ENCODE peak calls at places on chromosomes 3 and 15, in eight cellular contexts. A is IMR-90; B is neural crest cell; G is CD8-positive, alpha-beta T cell; I is GM23338; M is GM20000; C is AG04450; O is stomach. T is an unnamed sample.

GRCh38 chr3:15309662-15310335 is 22.6 kb downstream of the SH3BP5 start:
- DNase-seq in A (no peak), B (no peak), G (no peak), I (no peak), M (no peak), C (no peak), O (no peak), T (no peak)

GRCh38 chr3:143070977-143071551 is 48.5 kb upstream of the CHST2 start:
- DNase-seq in A (peak), B (no peak), G (no peak), I (peak), M (no peak), C (peak), O (no peak), T (no peak)

GRCh38 chr3:62007036-62007435 is 366.3 kb downstream of the FEZF2 start:
- DNase-seq in A (peak), B (no peak), G (no peak), I (no peak), M (no peak), C (no peak), O (no peak), T (no peak)

GRCh38 chr3:65593780-65594752 is 444.7 kb downstream of the MAGI1 start:
- DNase-seq in A (no peak), B (no peak), G (no peak), I (no peak), M (no peak), C (no peak), O (no peak), T (no peak)

GRCh38 chr15:95262866-95263564 is 1031.7 kb downstream of the MCTP2 start:
- DNase-seq in A (peak), B (no peak), G (no peak), I (no peak), M (no peak), C (no peak), O (no peak), T (no peak)

GRCh38 chr15:41072013-41072412 is 44.1 kb downstream of the INO80 start:
- DNase-seq in A (no peak), B (no peak), G (no peak), I (no peak), M (no peak), C (no peak), O (no peak), T (no peak)

GRCh38 chr3:25904248-25904647 is 114.4 kb downstream of the OXSM start:
- DNase-seq in A (no peak), B (no peak), G (no peak), I (peak), M (no peak), C (no peak), O (no peak), T (no peak)

GRCh38 chr3:59758672-59759071 is 708.8 kb upstream of the CFAP20DC start:
- DNase-seq in A (no peak), B (no peak), G (no peak), I (no peak), M (no peak), C (no peak), O (no peak), T (no peak)

GRCh38 chr3:134054881-134055280 is 25.2 kb upstream of the SLCO2A1 start:
- DNase-seq in A (no peak), B (no peak), G (no peak), I (no peak), M (no peak), C (no peak), O (no peak), T (no peak)

GRCh38 chr15:69159805-69160140 is 662 bp upstream of the GLCE start:
- DNase-seq in A (no peak), B (no peak), G (no peak), I (no peak), M (no peak), C (no peak), O (no peak), T (no peak)

GRCh38 chr3:15899438-15899837 is 101.7 kb upstream of the ANKRD28 start:
- DNase-seq in A (peak), B (no peak), G (no peak), I (no peak), M (no peak), C (peak), O (no peak), T (no peak)

DNA sequence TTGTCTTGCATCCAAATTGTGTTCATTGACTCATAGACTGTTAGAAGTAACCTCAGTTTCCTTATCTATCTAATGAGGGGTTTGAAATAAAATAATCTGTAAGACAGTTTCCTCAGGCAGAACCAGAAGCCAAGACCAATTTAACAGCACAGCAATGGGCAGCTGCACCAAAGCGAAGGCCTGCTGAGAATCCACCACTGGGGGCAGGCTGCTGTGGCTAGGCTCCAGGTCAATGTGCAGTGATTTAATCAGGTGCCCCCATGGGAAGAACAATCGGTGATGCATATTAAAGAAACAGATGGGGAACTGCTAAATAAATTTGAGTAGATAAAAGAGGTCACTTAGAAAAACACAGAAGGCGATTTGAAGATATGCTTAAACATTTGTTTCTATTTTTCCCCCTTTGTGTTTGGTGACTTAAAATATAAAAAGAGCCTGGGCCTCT is 28.0 kb upstream of the TMOD3 start:
- DNase-seq in A (peak), B (peak), G (peak), I (peak), M (peak), C (no peak), O (no peak), T (peak)
- TF ChIP-seq CTCF in A (peak), B (peak), G (no peak), I (peak), M (peak), C (peak), O (peak), T (peak)

GRCh38 chr3:73433681-73434080 is 191.1 kb downstream of the PDZRN3 start:
- DNase-seq in A (peak), B (no peak), G (no peak), I (no peak), M (no peak), C (no peak), O (no peak), T (no peak)

GRCh38 chr3:73432021-73432722 is 192.6 kb downstream of the PDZRN3 start:
- DNase-seq in A (peak), B (no peak), G (no peak), I (peak), M (peak), C (no peak), O (no peak), T (peak)

GRCh38 chr3:73431136-73431933 is 193.4 kb downstream of the PDZRN3 start:
- DNase-seq in A (no peak), B (no peak), G (no peak), I (no peak), M (no peak), C (no peak), O (no peak), T (no peak)

GRCh38 chr3:73433079-73433478 is 191.7 kb downstream of the PDZRN3 start:
- DNase-seq in A (no peak), B (no peak), G (no peak), I (no peak), M (no peak), C (no peak), O (no peak), T (no peak)

DNA sequence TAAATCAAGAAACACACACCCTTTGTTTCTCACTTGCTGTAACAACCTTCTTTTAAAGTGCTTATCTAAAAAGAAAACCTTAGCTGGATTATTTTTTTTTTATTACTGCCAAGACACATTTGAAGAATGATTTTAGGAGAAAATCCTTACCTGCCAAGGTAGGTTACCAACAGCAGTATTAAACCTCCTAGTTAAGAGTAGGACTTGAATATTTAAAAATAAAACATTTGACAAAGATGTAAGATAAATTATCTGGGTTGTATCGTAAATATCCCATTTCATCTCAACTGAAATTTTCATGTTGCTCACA is 192.1 kb downstream of the PDZRN3 start:
- DNase-seq in A (no peak), B (no peak), G (no peak), I (no peak), M (no peak), C (no peak), O (no peak), T (no peak)
- TF ChIP-seq CTCF in A (no peak), B (peak), G (no peak), I (no peak), M (no peak), C (no peak), O (no peak), T (no peak)

DNA sequence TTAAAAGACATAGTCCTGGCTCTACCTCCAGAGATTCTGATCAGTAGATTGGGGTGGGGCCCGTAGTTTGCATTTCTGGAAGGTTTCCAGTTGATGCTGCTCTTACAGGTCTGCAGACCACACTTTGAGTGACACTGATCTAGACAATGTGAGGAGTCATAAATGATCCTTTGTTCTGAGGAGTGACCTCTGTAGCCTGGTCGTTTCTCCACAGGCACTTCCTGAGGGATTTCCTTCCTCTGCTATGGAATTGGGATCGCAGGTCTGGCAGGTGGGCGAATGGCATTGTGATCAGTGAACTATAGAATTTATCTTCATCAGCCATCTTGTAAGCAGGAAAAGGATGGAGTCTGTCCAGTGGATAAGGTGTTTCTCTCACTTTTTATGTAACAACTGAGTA is 5.5 kb downstream of the GFM1 start:
- DNase-seq in A (no peak), B (no peak), G (no peak), I (no peak), M (no peak), C (no peak), O (no peak), T (no peak)
- TF ChIP-seq CTCF in A (no peak), B (no peak), G (no peak), I (no peak), M (no peak), C (no peak), O (no peak), T (no peak)

DNA sequence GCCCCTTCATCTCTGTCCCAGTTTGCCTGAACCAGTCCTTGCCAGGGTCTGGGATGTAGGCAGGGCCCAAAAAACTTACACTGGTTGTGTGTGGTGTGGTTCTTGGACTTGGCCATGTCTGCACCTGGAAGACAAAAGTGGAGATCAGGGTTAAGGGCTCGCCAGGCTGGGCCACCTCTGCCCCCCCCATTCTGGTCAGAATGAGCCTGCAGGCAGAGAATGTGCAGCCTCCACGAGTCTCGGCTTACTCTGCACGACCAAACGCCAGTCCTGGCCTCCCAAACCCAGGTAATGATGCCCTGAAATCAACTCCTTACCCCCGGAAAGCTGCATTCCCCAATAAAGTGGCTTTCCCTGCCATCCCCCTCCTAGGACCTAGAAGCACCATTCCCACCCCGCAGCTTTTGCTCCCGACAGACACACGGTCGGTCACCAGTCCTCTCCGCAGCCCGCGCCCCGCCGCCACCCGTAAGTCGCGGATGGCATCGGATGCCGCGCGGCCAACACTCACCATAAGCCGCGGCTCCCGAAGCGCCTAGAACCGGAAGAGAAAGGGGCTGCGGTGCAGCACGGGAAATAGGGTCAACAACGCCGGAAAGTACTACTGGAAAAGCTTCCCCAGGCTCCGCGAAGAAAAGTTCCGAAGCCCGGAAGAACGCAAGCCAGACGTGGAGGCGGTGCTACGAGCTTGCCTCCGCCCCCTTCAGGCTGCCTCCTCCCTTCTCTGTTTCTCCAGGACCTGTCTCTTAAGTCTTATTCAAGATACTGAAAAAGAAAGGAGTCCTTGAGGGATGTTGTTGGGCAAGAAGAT is at the start of gene RPL29:
- DNase-seq in A (peak), B (peak), G (peak), I (peak), M (peak), C (peak), O (peak), T (peak)
- TF ChIP-seq CTCF in A (no peak), B (peak), G (no peak), I (no peak), M (no peak), C (no peak), O (peak), T (no peak)

GRCh38 chr3:187430576-187430975 is 62.4 kb downstream of the RTP4 start:
- DNase-seq in A (no peak), B (no peak), G (no peak), I (peak), M (no peak), C (no peak), O (no peak), T (no peak)
- TF ChIP-seq CTCF in A (no peak), B (peak), G (no peak), I (peak), M (no peak), C (peak), O (no peak), T (no peak)

DNA sequence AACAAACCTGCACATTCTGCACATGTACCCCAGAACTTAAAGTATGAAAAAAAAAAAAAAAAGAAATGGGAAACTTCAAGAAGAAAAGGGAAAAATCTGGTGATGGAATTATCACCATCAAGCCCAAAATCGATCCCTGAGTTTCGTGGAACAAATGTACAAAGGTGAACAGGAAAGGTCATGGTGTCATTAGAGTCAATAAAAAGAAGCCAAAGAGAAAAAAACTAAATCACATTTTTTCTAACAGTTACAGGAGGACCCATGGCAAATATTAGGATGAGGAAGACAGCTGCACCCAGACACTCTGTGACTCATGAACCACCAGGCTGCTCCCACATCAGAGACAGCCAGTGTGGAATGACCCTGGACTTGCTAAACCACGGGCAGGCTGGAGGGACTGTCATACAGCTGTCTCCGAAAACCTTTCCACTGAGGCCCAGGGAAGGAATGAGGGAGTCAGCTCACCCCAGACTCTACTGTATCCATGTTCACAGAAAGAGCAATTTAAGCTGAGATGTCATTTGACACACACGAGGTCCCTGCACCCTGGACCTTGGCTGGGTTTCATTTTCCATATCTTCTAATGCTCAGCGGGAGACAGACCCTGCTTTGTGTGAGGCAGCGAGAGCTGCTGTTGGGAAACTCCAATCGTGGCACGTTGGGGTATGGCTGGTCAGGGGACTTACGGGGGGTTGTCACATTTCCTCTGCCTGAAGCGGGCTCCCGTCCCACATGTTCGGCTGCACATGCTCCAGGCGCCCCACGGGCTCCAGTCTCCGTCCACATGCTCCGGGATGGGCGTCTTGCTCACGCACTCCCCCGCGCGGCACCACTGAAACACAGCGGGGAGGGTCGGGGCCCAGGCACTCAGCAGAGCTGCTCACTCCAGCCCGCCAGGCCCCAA is 210.2 kb downstream of the ADAMTS17 start:
- DNase-seq in A (peak), B (peak), G (no peak), I (peak), M (peak), C (no peak), O (peak), T (peak)
- TF ChIP-seq CTCF in A (peak), B (peak), G (no peak), I (peak), M (peak), C (peak), O (peak), T (peak)